ENCODE peak calls at places on chromosomes 16 and 17, in five cellular contexts. R is SK-N-SH, O is GM12878, J is HepG2, C is K562. H is an unnamed sample.

GRCh38 chr16:10964891-10965326 is 20.5 kb downstream of the CLEC16A start:
- DNase-seq in J (no peak), O (peak; percentile 94), C (no peak), R (no peak), H (no peak)

GRCh38 chr17:8532021-8532420 is 96.3 kb downstream of the NDEL1 start:
- DNase-seq in O (no peak), C (peak; percentile 62), R (no peak), J (peak; percentile 89), H (no peak)

GRCh38 chr16:88542231-88542630 is 28.0 kb upstream of the ZC3H18 start:
- DNase-seq in R (peak; percentile 10), C (no peak), O (no peak), J (no peak), H (no peak)

GRCh38 chr16:23570992-23571632 is 13.6 kb downstream of the UBFD1 start:
- DNase-seq in O (no peak), R (no peak), J (no peak), C (no peak), H (no peak)

GRCh38 chr17:66691644-66692500 is 143.0 kb upstream of the CACNG5 start:
- DNase-seq in C (no peak), R (no peak), O (no peak), J (no peak), H (no peak)

GRCh38 chr16:57544129-57544653 is 1.7 kb downstream of the ADGRG5 start:
- DNase-seq in C (peak; percentile 25), J (no peak), R (no peak), O (peak; percentile 95), H (peak; percentile 1)

GRCh38 chr17:17117923-17118322 is 75.7 kb downstream of the MPRIP start:
- DNase-seq in C (no peak), O (no peak), R (no peak), J (no peak), H (no peak)

GRCh38 chr16:79997257-79997656 is 396.7 kb upstream of the MAF start:
- DNase-seq in R (peak; percentile 14), J (peak; percentile 19), C (peak; percentile 42), O (no peak), H (peak; percentile 50)

GRCh38 chr16:27102701-27103575 is 36.2 kb downstream of the C16orf82 start:
- DNase-seq in O (no peak), J (no peak), R (no peak), C (no peak), H (no peak)

GRCh38 chr17:60039096-60039495 is 39.6 kb downstream of the HEATR6 start:
- DNase-seq in J (no peak), R (no peak), C (no peak), O (no peak), H (peak; percentile 21)

GRCh38 chr17:15257316-15257925 is 7.7 kb downstream of the PMP22 start:
- DNase-seq in J (peak; percentile 61), O (peak; percentile 19), C (peak; percentile 71), R (peak; percentile 83), H (peak; percentile 75)

GRCh38 chr17:56977673-56978395 is at the start of gene SCPEP1:
- DNase-seq in C (peak; percentile 98), J (peak; percentile 79), R (peak; percentile 100), O (no peak), H (peak; percentile 100)

GRCh38 chr17:8870406-8871040 is 3.0 kb upstream of the PIK3R6 start:
- DNase-seq in R (no peak), C (no peak), J (no peak), O (no peak), H (no peak)

GRCh38 chr16:28990375-28991040 is 5.7 kb downstream of the LAT start:
- DNase-seq in R (no peak), J (no peak), O (no peak), C (no peak), H (no peak)

GRCh38 chr16:3137267-3137666 is 2.4 kb downstream of the ZNF213 start:
- DNase-seq in C (no peak), J (no peak), R (no peak), O (no peak), H (no peak)

GRCh38 chr17:44501866-44502265 is 1.3 kb downstream of the GPATCH8 start:
- DNase-seq in O (no peak), C (no peak), J (no peak), R (no peak), H (no peak)

GRCh38 chr17:34366051-34366450 is 3.0 kb upstream of the CCL1 start:
- DNase-seq in O (no peak), R (no peak), J (no peak), C (no peak), H (no peak)

GRCh38 chr17:30117548-30118155 is 1.0 kb downstream of the NSRP1 start:
- DNase-seq in O (no peak), C (no peak), J (no peak), R (no peak), H (no peak)

GRCh38 chr16:68707341-68708152 is 29.5 kb upstream of the CDH1 start:
- DNase-seq in R (no peak), C (peak; percentile 66), O (no peak), J (peak; percentile 81), H (no peak)
- TF ChIP-seq FOXM1 in R (no peak), C (no peak), O (no peak), J (no peak), H (no peak)

GRCh38 chr17:2878751-2879254 is 82.6 kb downstream of the RAP1GAP2 start:
- DNase-seq in C (no peak), R (no peak), O (no peak), J (no peak), H (no peak)

GRCh38 chr17:2880050-2880449 is 83.8 kb downstream of the RAP1GAP2 start:
- DNase-seq in R (no peak), O (no peak), C (no peak), J (no peak), H (no peak)

GRCh38 chr17:2885751-2886150 is 89.5 kb downstream of the RAP1GAP2 start:
- DNase-seq in O (no peak), J (no peak), C (no peak), R (peak; percentile 67), H (no peak)

GRCh38 chr17:2881295-2881694 is 85.1 kb downstream of the RAP1GAP2 start:
- DNase-seq in C (no peak), O (no peak), R (no peak), J (no peak), H (no peak)

DNA sequence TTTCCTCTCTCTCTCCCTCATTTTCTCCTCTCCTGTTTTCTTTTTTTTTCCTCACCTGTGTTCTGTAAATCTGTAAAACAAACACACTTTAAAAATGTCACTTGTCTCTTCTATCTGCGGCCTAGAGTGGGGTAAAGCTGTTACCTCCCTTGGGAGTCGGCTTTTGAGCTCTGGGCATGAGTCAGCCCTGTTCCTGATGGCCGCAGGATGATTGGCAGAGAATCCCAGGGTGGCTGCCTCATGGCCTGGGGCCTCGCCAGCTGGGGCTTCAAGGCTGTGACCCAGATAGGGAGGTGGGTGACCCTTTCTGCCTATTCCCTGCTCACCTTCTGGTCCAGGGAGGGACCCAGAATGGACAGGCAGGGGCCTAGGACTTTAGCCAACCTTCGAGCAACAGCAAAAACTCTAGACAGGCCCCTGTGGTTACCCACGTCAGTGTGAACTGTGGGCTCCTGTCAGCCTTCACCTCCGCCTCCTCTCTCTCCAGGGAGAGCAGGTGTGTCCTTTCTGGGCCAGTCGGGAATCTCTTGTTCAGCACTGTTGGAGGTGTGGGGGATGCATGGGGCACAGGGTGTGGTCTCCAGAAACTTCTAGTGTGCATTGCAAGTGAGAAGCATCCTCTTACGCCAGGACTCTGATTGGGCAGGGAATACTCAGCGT is 87.4 kb downstream of the RAP1GAP2 start:
- DNase-seq in O (no peak), R (peak; percentile 56), J (peak; percentile 39), C (no peak), H (no peak)
- TF ChIP-seq FOXM1 in O (no peak), R (no peak), J (no peak), C (no peak), H (no peak)

DNA sequence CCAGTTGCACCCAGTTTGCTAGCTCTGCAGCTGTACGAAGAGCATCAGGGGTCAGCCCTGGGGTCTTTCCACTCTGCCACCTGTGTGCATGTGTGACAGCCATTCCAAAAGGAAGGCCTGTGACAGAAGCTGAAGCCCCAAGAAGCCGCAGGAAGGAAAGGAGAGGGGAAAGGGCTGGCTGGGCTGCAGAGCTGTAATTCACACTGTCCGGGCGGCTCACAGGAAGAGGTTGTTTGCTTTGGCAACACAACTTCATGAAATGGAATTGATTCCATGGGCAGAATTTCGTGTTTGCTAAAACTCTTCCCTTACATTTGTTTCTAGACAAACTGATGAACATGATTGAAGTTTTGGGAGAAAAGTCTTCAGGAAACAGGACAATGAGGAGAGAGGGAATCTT is 14.8 kb downstream of the TMEM204 start:
- DNase-seq in J (no peak), R (no peak), O (no peak), C (no peak), H (no peak)
- TF ChIP-seq FOXM1 in J (no peak), R (no peak), O (no peak), C (no peak), H (no peak)

GRCh38 chr17:79542718-79543117 is 68.1 kb downstream of the RBFOX3 start:
- DNase-seq in O (no peak), J (no peak), R (no peak), C (no peak), H (no peak)

GRCh38 chr17:79540306-79540705 is 70.5 kb downstream of the RBFOX3 start:
- DNase-seq in R (no peak), O (no peak), C (no peak), J (no peak), H (no peak)

GRCh38 chr17:79541038-79541437 is 69.8 kb downstream of the RBFOX3 start:
- DNase-seq in O (no peak), J (no peak), R (peak; percentile 76), C (no peak), H (no peak)

GRCh38 chr17:79543566-79543965 is 67.3 kb downstream of the RBFOX3 start:
- DNase-seq in O (no peak), C (no peak), R (peak; percentile 41), J (no peak), H (no peak)

GRCh38 chr17:79541451-79541850 is 69.4 kb downstream of the RBFOX3 start:
- DNase-seq in R (no peak), C (no peak), O (no peak), J (no peak), H (no peak)
- TF ChIP-seq FOXM1 in R (no peak), C (no peak), O (no peak), J (no peak), H (no peak)

GRCh38 chr17:68197091-68197996 is 50.5 kb upstream of the AMZ2 start:
- DNase-seq in J (no peak), R (peak; percentile 65), C (peak; percentile 30), O (no peak), H (no peak)
- TF ChIP-seq FOXM1 in J (no peak), R (no peak), C (no peak), O (no peak), H (no peak)

GRCh38 chr16:78815713-78816112 is 716.3 kb downstream of the WWOX start:
- DNase-seq in J (no peak), R (no peak), O (no peak), C (no peak), H (no peak)
- TF ChIP-seq FOXM1 in J (no peak), R (no peak), O (no peak), C (no peak), H (no peak)